ENCODE peak calls at places on chromosomes 6 and 20, in five cellular contexts. P is stimulated activated CD8-positive, alpha-beta memory T cell treated with anti-CD3 and anti-CD28 coated beads, Interleukin-15, amount 100 ng/mL, for 24 hours; G is NCI-H2171 treated with DMSO at 0.1 percent for 48 hours; B is effector memory CD4-positive, alpha-beta T cell; I is T-helper 1 cell. R is an unnamed sample.

GRCh38 chr6:17165383-17165782 is 63.5 kb downstream of the STMND1 start:
- DNase-seq in P (no peak), G (no peak), B (no peak), I (no peak), R (no peak)

GRCh38 chr6:165967768-165968408 is 199.8 kb downstream of the TBXT start:
- DNase-seq in P (no peak), G (no peak), B (no peak), I (no peak), R (no peak)

GRCh38 chr6:7107578-7108195 is at the start of gene RREB1:
- DNase-seq in P (peak), G (peak), B (peak), I (peak), R (peak)

GRCh38 chr20:24957326-24957996 is 8.4 kb downstream of the CST7 start:
- DNase-seq in P (no peak), G (no peak), B (no peak), I (no peak), R (no peak)

GRCh38 chr6:107046316-107046715 is 18.3 kb downstream of the MTRES1 start:
- DNase-seq in P (no peak), G (no peak), B (no peak), I (no peak), R (no peak)

GRCh38 chr6:124970243-124970642 is 8.0 kb downstream of the RNF217 start:
- DNase-seq in P (no peak), G (no peak), B (no peak), I (no peak), R (no peak)

GRCh38 chr20:63286781-63287696 is 5.9 kb upstream of the COL20A1 start:
- DNase-seq in P (no peak), G (no peak), B (no peak), I (no peak), R (no peak)

GRCh38 chr6:138311268-138311667 is 66.4 kb upstream of the SMIM28 start:
- DNase-seq in P (no peak), G (no peak), B (no peak), I (no peak), R (no peak)

GRCh38 chr6:1477432-1478090 is 88.2 kb downstream of the FOXF2 start:
- DNase-seq in P (no peak), G (no peak), B (no peak), I (no peak), R (no peak)

GRCh38 chr20:278607-279571 is 11.7 kb downstream of the C20orf96 start:
- DNase-seq in P (no peak), G (no peak), B (no peak), I (no peak), R (no peak)

GRCh38 chr6:144006731-144007454 is 1.2 kb downstream of the PLAGL1 start:
- DNase-seq in P (no peak), G (no peak), B (no peak), I (no peak), R (no peak)

GRCh38 chr6:149334682-149335160 is 17.2 kb downstream of the TAB2 start:
- DNase-seq in P (no peak), G (no peak), B (no peak), I (no peak), R (no peak)

GRCh38 chr6:56488281-56488680 is 154.4 kb downstream of the DST start:
- DNase-seq in P (no peak), G (no peak), B (no peak), I (no peak), R (no peak)

GRCh38 chr20:23476015-23476754 is 14.7 kb upstream of the CST8 start:
- DNase-seq in P (no peak), G (no peak), B (no peak), I (no peak), R (no peak)

GRCh38 chr6:151475653-151476523 is 17.9 kb upstream of the CCDC170 start:
- DNase-seq in P (no peak), G (peak), B (no peak), I (peak), R (no peak)

GRCh38 chr6:45880139-45880538 is 135.5 kb downstream of the CLIC5 start:
- DNase-seq in P (no peak), G (no peak), B (no peak), I (no peak), R (no peak)

GRCh38 chr20:20084296-20084752 is 32.0 kb downstream of the CFAP61 start:
- DNase-seq in P (no peak), G (peak), B (no peak), I (no peak), R (no peak)

GRCh38 chr6:32932132-32932868 is 8.5 kb downstream of the HLA-DMB start:
- DNase-seq in P (no peak), G (no peak), B (no peak), I (no peak), R (no peak)

GRCh38 chr6:36927691-36928546 is 26.6 kb upstream of the PI16 start:
- DNase-seq in P (no peak), G (no peak), B (no peak), I (no peak), R (no peak)

GRCh38 chr6:3427740-3428085 is 29.1 kb downstream of the SLC22A23 start:
- DNase-seq in P (no peak), G (no peak), B (no peak), I (no peak), R (peak)

GRCh38 chr20:1665345-1665744 is 7.8 kb upstream of the SIRPG start:
- DNase-seq in P (no peak), G (no peak), B (no peak), I (no peak), R (no peak)

GRCh38 chr6:167826230-167827061 is at the start of gene AFDN:
- DNase-seq in P (no peak), G (peak), B (peak), I (peak), R (peak)

GRCh38 chr6:90468080-90468479 is 118.8 kb downstream of the MAP3K7 start:
- DNase-seq in P (no peak), G (no peak), B (no peak), I (no peak), R (no peak)

GRCh38 chr6:117399924-117400323 is 25.8 kb downstream of the ROS1 start:
- DNase-seq in P (no peak), G (no peak), B (no peak), I (no peak), R (no peak)

GRCh38 chr6:109315331-109316129 is 66.7 kb downstream of the CD164 start:
- DNase-seq in P (no peak), G (peak), B (no peak), I (no peak), R (no peak)

GRCh38 chr6:53302678-53303360 is 45.9 kb downstream of the ELOVL5 start:
- DNase-seq in P (no peak), G (no peak), B (no peak), I (no peak), R (no peak)

GRCh38 chr20:63955281-63955845 is 853 bp downstream of the UCKL1 start:
- DNase-seq in P (no peak), G (peak), B (peak), I (no peak), R (no peak)

GRCh38 chr20:51763965-51764602 is 4.1 kb downstream of the ATP9A start:
- DNase-seq in P (no peak), G (no peak), B (no peak), I (no peak), R (no peak)

R was measured in breast epithelium.